ENCODE peak calls at places on chromosomes 7 and 10, in ten cellular contexts. One of them, this sample, is unnamed.
A peak's percentile ranks its signal among the peaks of the same experiment; 100 is the strongest.

GRCh38 chr7:136868496-136869005 is at the start of gene CHRM2:
- DNase-seq in psoas muscle: no peak
- DNase-seq in naive thymus-derived CD4-positive, alpha-beta T cell: no peak
- DNase-seq in left lung: peak; percentile 54
- DNase-seq in breast epithelium: no peak
- DNase-seq in Peyer's patch: no peak
- DNase-seq in neural progenitor cell: peak; percentile 64
- DNase-seq in esophagus muscularis mucosa: no peak
- DNase-seq in body of pancreas: no peak
- DNase-seq in hepatocyte: no peak
- DNase-seq in this sample: no peak

GRCh38 chr10:72026251-72026650 is 62.1 kb downstream of the CHST3 start:
- DNase-seq in hepatocyte: no peak
- DNase-seq in psoas muscle: no peak
- DNase-seq in body of pancreas: no peak
- DNase-seq in neural progenitor cell: no peak
- DNase-seq in Peyer's patch: no peak
- DNase-seq in naive thymus-derived CD4-positive, alpha-beta T cell: no peak
- DNase-seq in breast epithelium: no peak
- DNase-seq in left lung: no peak
- DNase-seq in esophagus muscularis mucosa: no peak
- DNase-seq in this sample: no peak

GRCh38 chr10:94546616-94547175 is 1.1 kb downstream of the HELLS start:
- DNase-seq in breast epithelium: no peak
- DNase-seq in hepatocyte: peak; percentile 6
- DNase-seq in naive thymus-derived CD4-positive, alpha-beta T cell: no peak
- DNase-seq in left lung: no peak
- DNase-seq in psoas muscle: no peak
- DNase-seq in esophagus muscularis mucosa: no peak
- DNase-seq in neural progenitor cell: no peak
- DNase-seq in Peyer's patch: no peak
- DNase-seq in body of pancreas: no peak
- DNase-seq in this sample: no peak

GRCh38 chr10:88553116-88553752 is 29.9 kb downstream of the RNLS start:
- DNase-seq in neural progenitor cell: peak; percentile 61
- DNase-seq in Peyer's patch: no peak
- DNase-seq in body of pancreas: peak; percentile 43
- DNase-seq in naive thymus-derived CD4-positive, alpha-beta T cell: peak; percentile 57
- DNase-seq in esophagus muscularis mucosa: no peak
- DNase-seq in hepatocyte: peak; percentile 74
- DNase-seq in breast epithelium: no peak
- DNase-seq in left lung: no peak
- DNase-seq in psoas muscle: peak; percentile 17
- DNase-seq in this sample: peak; percentile 41

GRCh38 chr7:90167361-90167760 is 13.1 kb downstream of the STEAP1 start:
- DNase-seq in body of pancreas: no peak
- DNase-seq in Peyer's patch: no peak
- DNase-seq in psoas muscle: no peak
- DNase-seq in naive thymus-derived CD4-positive, alpha-beta T cell: no peak
- DNase-seq in esophagus muscularis mucosa: no peak
- DNase-seq in neural progenitor cell: no peak
- DNase-seq in left lung: no peak
- DNase-seq in hepatocyte: no peak
- DNase-seq in breast epithelium: no peak
- DNase-seq in this sample: no peak

GRCh38 chr7:98640375-98640774 is 23.3 kb downstream of the NPTX2 start:
- DNase-seq in Peyer's patch: no peak
- DNase-seq in psoas muscle: no peak
- DNase-seq in neural progenitor cell: no peak
- DNase-seq in breast epithelium: no peak
- DNase-seq in naive thymus-derived CD4-positive, alpha-beta T cell: no peak
- DNase-seq in hepatocyte: no peak
- DNase-seq in body of pancreas: no peak
- DNase-seq in left lung: no peak
- DNase-seq in esophagus muscularis mucosa: no peak
- DNase-seq in this sample: no peak

GRCh38 chr7:113085781-113086390 is 741 bp downstream of the GPR85 start:
- DNase-seq in left lung: no peak
- DNase-seq in neural progenitor cell: peak; percentile 17
- DNase-seq in Peyer's patch: no peak
- DNase-seq in naive thymus-derived CD4-positive, alpha-beta T cell: no peak
- DNase-seq in esophagus muscularis mucosa: no peak
- DNase-seq in hepatocyte: no peak
- DNase-seq in body of pancreas: no peak
- DNase-seq in breast epithelium: no peak
- DNase-seq in psoas muscle: no peak
- DNase-seq in this sample: no peak

GRCh38 chr10:75404335-75405200 is 3.0 kb upstream of the ZNF503 start:
- DNase-seq in left lung: peak; percentile 89
- DNase-seq in breast epithelium: peak; percentile 54
- DNase-seq in Peyer's patch: peak; percentile 63
- DNase-seq in naive thymus-derived CD4-positive, alpha-beta T cell: no peak
- DNase-seq in hepatocyte: peak; percentile 75
- DNase-seq in body of pancreas: peak; percentile 68
- DNase-seq in esophagus muscularis mucosa: no peak
- DNase-seq in psoas muscle: no peak
- DNase-seq in neural progenitor cell: peak; percentile 80
- DNase-seq in this sample: peak; percentile 65

GRCh38 chr7:116101709-116102108 is 71.1 kb upstream of the TFEC start:
- DNase-seq in left lung: no peak
- DNase-seq in naive thymus-derived CD4-positive, alpha-beta T cell: no peak
- DNase-seq in body of pancreas: no peak
- DNase-seq in neural progenitor cell: no peak
- DNase-seq in hepatocyte: no peak
- DNase-seq in breast epithelium: no peak
- DNase-seq in psoas muscle: no peak
- DNase-seq in esophagus muscularis mucosa: no peak
- DNase-seq in Peyer's patch: no peak
- DNase-seq in this sample: no peak

GRCh38 chr7:116098175-116098574 is 67.6 kb upstream of the TFEC start:
- DNase-seq in naive thymus-derived CD4-positive, alpha-beta T cell: no peak
- DNase-seq in neural progenitor cell: no peak
- DNase-seq in psoas muscle: no peak
- DNase-seq in left lung: peak; percentile 11
- DNase-seq in Peyer's patch: no peak
- DNase-seq in breast epithelium: no peak
- DNase-seq in hepatocyte: no peak
- DNase-seq in body of pancreas: no peak
- DNase-seq in esophagus muscularis mucosa: no peak
- DNase-seq in this sample: no peak

GRCh38 chr7:116093516-116094301 is 63.1 kb upstream of the TFEC start:
- DNase-seq in Peyer's patch: no peak
- DNase-seq in left lung: no peak
- DNase-seq in body of pancreas: no peak
- DNase-seq in naive thymus-derived CD4-positive, alpha-beta T cell: no peak
- DNase-seq in breast epithelium: no peak
- DNase-seq in neural progenitor cell: no peak
- DNase-seq in esophagus muscularis mucosa: no peak
- DNase-seq in hepatocyte: no peak
- DNase-seq in psoas muscle: no peak
- DNase-seq in this sample: no peak

DNA sequence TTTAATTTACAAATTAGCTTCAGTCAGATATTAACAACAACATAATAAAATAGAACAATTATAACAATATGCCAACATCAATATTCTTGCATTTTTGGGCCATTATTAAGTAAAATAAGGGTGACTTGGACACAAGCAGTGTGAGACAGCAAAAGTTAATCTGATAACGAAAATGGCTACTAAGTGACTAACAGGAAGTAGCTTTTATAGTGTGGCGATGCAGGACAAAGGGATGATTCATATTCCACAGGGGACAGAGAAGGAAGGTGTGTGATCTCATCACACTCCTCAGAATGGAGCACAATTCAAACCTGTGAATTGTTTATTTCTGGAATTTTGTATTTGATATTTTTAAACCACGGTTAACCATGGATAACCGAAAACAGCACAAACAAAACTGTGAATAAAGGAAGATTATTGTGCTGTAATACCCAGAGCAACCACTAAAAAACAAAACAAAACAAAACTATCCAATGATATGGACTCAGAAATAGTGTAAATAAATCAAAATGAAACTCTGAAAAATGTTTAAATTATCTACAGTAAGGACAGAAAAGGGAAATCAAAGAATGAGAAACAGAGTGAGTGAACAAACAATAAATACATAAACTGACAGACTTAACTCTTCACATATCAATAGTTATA is 66.9 kb upstream of the TFEC start:
- DNase-seq in neural progenitor cell: no peak
- DNase-seq in Peyer's patch: no peak
- DNase-seq in left lung: no peak
- DNase-seq in psoas muscle: no peak
- DNase-seq in breast epithelium: no peak
- DNase-seq in hepatocyte: no peak
- DNase-seq in body of pancreas: no peak
- DNase-seq in esophagus muscularis mucosa: no peak
- DNase-seq in naive thymus-derived CD4-positive, alpha-beta T cell: no peak
- DNase-seq in this sample: no peak
- H3K4me1 ChIP-seq in neural progenitor cell: no peaks in the 10 kb centered on the region
- H3K4me1 ChIP-seq in Peyer's patch: no peaks in the 10 kb centered on the region
- H3K4me1 ChIP-seq in left lung: no peaks in the 10 kb centered on the region
- H3K4me1 ChIP-seq in psoas muscle: no peaks in the 10 kb centered on the region
- H3K4me1 ChIP-seq in breast epithelium: no peaks in the 10 kb centered on the region
- H3K4me1 ChIP-seq in hepatocyte: no peaks in the 10 kb centered on the region
- H3K4me1 ChIP-seq in body of pancreas: no peaks in the 10 kb centered on the region
- H3K4me1 ChIP-seq in esophagus muscularis mucosa: no peaks in the 10 kb centered on the region
- H3K4me1 ChIP-seq in naive thymus-derived CD4-positive, alpha-beta T cell: no peaks in the 10 kb centered on the region
- H3K4me1 ChIP-seq in this sample: no peaks in the 10 kb centered on the region

DNA sequence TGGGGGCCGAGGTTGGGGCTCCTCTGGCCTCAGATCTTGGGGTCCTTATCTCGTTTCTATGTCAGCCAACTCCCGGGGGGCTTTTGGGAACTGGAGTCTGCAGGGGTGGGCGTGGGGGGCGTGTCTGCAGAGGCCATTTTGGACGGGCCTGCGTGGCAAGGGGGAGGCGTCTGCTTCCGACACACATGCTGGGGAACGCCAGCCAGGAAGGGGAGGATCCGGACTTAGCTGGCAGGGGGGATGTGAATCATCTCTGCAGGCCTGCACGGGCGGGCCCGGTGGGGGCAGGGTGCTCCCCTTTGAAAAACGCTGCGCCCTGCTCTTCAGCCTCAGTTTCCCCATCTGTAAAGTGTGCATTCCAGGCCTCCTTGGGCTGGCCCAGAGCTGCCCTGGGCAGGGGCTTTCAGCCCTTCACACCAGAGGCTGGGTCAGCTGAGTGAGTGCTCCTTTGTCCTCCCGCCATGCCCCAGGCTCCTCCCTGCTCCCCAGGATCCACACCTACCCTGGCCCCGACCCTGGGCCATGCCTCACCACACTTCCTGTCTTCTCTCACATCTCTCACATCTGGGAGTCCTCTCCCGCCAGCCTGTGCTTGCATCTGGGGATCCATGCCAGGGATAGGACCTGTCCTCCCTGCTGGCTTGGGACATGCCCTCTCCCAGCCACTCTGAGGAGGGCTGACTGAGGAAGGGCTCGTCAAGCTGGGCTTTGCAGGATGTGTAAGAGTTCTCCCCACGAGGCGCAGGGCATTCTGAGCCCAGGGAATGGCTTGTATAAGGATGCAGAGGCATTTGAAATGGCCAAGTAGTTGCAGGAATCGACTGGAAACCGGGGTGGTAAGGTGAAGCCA is 172.6 kb upstream of the TNRC18 start:
- DNase-seq in Peyer's patch: peak; percentile 55
- DNase-seq in esophagus muscularis mucosa: peak; percentile 96
- DNase-seq in breast epithelium: no peak
- DNase-seq in body of pancreas: peak; percentile 41
- DNase-seq in left lung: no peak
- DNase-seq in neural progenitor cell: peak; percentile 51
- DNase-seq in psoas muscle: peak; percentile 88
- DNase-seq in naive thymus-derived CD4-positive, alpha-beta T cell: no peak
- DNase-seq in hepatocyte: peak; percentile 89
- DNase-seq in this sample: peak; percentile 67
- H3K4me1 ChIP-seq in Peyer's patch: peaks cover 32% of the 10 kb centered on the region
- H3K4me1 ChIP-seq in esophagus muscularis mucosa: peaks cover 56% of the 10 kb centered on the region
- H3K4me1 ChIP-seq in breast epithelium: peaks cover 14% of the 10 kb centered on the region
- H3K4me1 ChIP-seq in body of pancreas: peaks cover 40% of the 10 kb centered on the region
- H3K4me1 ChIP-seq in left lung: peaks cover 73% of the 10 kb centered on the region
- H3K4me1 ChIP-seq in neural progenitor cell: peaks cover 40% of the 10 kb centered on the region
- H3K4me1 ChIP-seq in psoas muscle: peaks cover 5% of the 10 kb centered on the region
- H3K4me1 ChIP-seq in naive thymus-derived CD4-positive, alpha-beta T cell: peaks cover 14% of the 10 kb centered on the region
- H3K4me1 ChIP-seq in hepatocyte: peaks cover 52% of the 10 kb centered on the region
- H3K4me1 ChIP-seq in this sample: peaks cover 57% of the 10 kb centered on the region

GRCh38 chr10:119313645-119314044 is 106.3 kb downstream of the GRK5 start:
- DNase-seq in esophagus muscularis mucosa: no peak
- DNase-seq in body of pancreas: no peak
- DNase-seq in left lung: no peak
- DNase-seq in psoas muscle: no peak
- DNase-seq in naive thymus-derived CD4-positive, alpha-beta T cell: no peak
- DNase-seq in hepatocyte: no peak
- DNase-seq in Peyer's patch: no peak
- DNase-seq in neural progenitor cell: no peak
- DNase-seq in breast epithelium: no peak
- DNase-seq in this sample: peak; percentile 43

GRCh38 chr10:119313024-119313423 is 105.7 kb downstream of the GRK5 start:
- DNase-seq in hepatocyte: no peak
- DNase-seq in Peyer's patch: no peak
- DNase-seq in body of pancreas: no peak
- DNase-seq in esophagus muscularis mucosa: no peak
- DNase-seq in neural progenitor cell: no peak
- DNase-seq in breast epithelium: no peak
- DNase-seq in psoas muscle: no peak
- DNase-seq in left lung: no peak
- DNase-seq in naive thymus-derived CD4-positive, alpha-beta T cell: no peak
- DNase-seq in this sample: no peak

GRCh38 chr10:119310807-119311206 is 103.4 kb downstream of the GRK5 start:
- DNase-seq in body of pancreas: no peak
- DNase-seq in esophagus muscularis mucosa: no peak
- DNase-seq in Peyer's patch: peak; percentile 48
- DNase-seq in hepatocyte: peak; percentile 41
- DNase-seq in psoas muscle: no peak
- DNase-seq in naive thymus-derived CD4-positive, alpha-beta T cell: no peak
- DNase-seq in neural progenitor cell: no peak
- DNase-seq in left lung: no peak
- DNase-seq in breast epithelium: no peak
- DNase-seq in this sample: no peak

GRCh38 chr10:119314061-119314460 is 106.7 kb downstream of the GRK5 start:
- DNase-seq in Peyer's patch: no peak
- DNase-seq in hepatocyte: no peak
- DNase-seq in breast epithelium: no peak
- DNase-seq in neural progenitor cell: no peak
- DNase-seq in body of pancreas: no peak
- DNase-seq in naive thymus-derived CD4-positive, alpha-beta T cell: no peak
- DNase-seq in psoas muscle: no peak
- DNase-seq in left lung: no peak
- DNase-seq in esophagus muscularis mucosa: no peak
- DNase-seq in this sample: no peak

DNA sequence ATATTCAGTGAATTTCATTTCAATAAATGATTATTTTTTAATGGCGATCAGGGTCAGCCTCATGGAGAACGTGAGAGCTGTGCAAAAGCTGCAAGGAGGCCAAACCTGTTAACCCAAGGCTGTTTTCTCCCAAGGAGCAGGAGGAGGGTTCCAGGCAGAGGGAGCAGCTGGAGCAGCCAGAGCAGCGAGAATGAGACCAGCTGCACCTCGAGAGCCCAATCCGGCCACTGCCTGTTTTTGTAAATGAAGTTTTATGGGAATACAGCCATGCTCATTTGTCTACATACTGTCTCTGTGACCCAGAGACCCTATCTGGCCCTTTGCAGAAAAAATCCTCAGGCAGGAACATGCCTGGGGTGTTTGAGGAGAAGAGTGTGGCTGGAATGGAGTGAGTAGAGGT is 104.9 kb downstream of the GRK5 start:
- DNase-seq in left lung: no peak
- DNase-seq in body of pancreas: no peak
- DNase-seq in esophagus muscularis mucosa: no peak
- DNase-seq in neural progenitor cell: no peak
- DNase-seq in hepatocyte: no peak
- DNase-seq in psoas muscle: no peak
- DNase-seq in breast epithelium: no peak
- DNase-seq in Peyer's patch: no peak
- DNase-seq in naive thymus-derived CD4-positive, alpha-beta T cell: no peak
- DNase-seq in this sample: no peak
- H3K4me1 ChIP-seq in left lung: peaks cover 45% of the 10 kb centered on the region
- H3K4me1 ChIP-seq in body of pancreas: no peaks in the 10 kb centered on the region
- H3K4me1 ChIP-seq in esophagus muscularis mucosa: peaks cover 65% of the 10 kb centered on the region
- H3K4me1 ChIP-seq in neural progenitor cell: peaks cover 36% of the 10 kb centered on the region
- H3K4me1 ChIP-seq in hepatocyte: peaks cover 25% of the 10 kb centered on the region
- H3K4me1 ChIP-seq in psoas muscle: peaks cover 7% of the 10 kb centered on the region
- H3K4me1 ChIP-seq in breast epithelium: no peaks in the 10 kb centered on the region
- H3K4me1 ChIP-seq in Peyer's patch: peaks cover 34% of the 10 kb centered on the region
- H3K4me1 ChIP-seq in naive thymus-derived CD4-positive, alpha-beta T cell: peaks cover 36% of the 10 kb centered on the region
- H3K4me1 ChIP-seq in this sample: peaks cover 30% of the 10 kb centered on the region

DNA sequence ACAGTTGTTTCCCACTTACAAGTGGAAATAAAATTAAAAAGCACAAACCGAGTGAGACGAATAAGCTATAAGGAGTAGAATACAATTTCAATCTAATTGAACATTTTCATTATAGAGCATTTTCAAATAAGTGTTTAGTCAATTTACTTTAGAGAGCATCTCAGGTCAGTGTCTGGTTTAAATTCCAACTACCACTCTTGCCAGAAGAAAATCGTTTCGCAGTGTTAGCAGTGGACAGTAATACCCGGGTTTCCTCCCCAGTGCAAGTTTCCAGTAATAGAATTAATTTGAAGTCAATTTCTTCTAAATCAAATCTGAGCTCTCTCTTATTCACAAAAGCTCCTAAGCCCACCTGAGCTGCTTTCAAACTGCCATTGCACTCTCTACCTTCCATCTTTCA is 45.7 kb downstream of the CREB3L2 start:
- DNase-seq in psoas muscle: no peak
- DNase-seq in Peyer's patch: no peak
- DNase-seq in esophagus muscularis mucosa: no peak
- DNase-seq in hepatocyte: no peak
- DNase-seq in left lung: no peak
- DNase-seq in body of pancreas: no peak
- DNase-seq in breast epithelium: no peak
- DNase-seq in neural progenitor cell: no peak
- DNase-seq in naive thymus-derived CD4-positive, alpha-beta T cell: no peak
- DNase-seq in this sample: no peak
- H3K4me1 ChIP-seq in psoas muscle: peaks cover 12% of the 10 kb centered on the region
- H3K4me1 ChIP-seq in Peyer's patch: no peaks in the 10 kb centered on the region
- H3K4me1 ChIP-seq in esophagus muscularis mucosa: peaks cover 25% of the 10 kb centered on the region
- H3K4me1 ChIP-seq in hepatocyte: peaks cover 53% of the 10 kb centered on the region
- H3K4me1 ChIP-seq in left lung: peaks cover 56% of the 10 kb centered on the region
- H3K4me1 ChIP-seq in body of pancreas: peaks cover 67% of the 10 kb centered on the region
- H3K4me1 ChIP-seq in breast epithelium: peaks cover 5% of the 10 kb centered on the region
- H3K4me1 ChIP-seq in neural progenitor cell: peaks cover 33% of the 10 kb centered on the region
- H3K4me1 ChIP-seq in naive thymus-derived CD4-positive, alpha-beta T cell: no peaks in the 10 kb centered on the region
- H3K4me1 ChIP-seq in this sample: peaks cover 44% of the 10 kb centered on the region